ENCODE peak calls at places on chromosomes 2 and 18, in ten cellular contexts. R, B, V, W, Z, K, H, I, J and Y are unnamed samples.

GRCh38 chr2:98730851-98731708 is at the start of gene MGAT4A:
- DNase-seq in R (peak; percentile 76), B (no peak), V (peak; percentile 82), W (peak; percentile 50), Z (peak; percentile 89), K (peak; percentile 85), H (peak; percentile 14), I (peak; percentile 2), J (peak; percentile 89), Y (no peak)

GRCh38 chr2:120134263-120134662 is 88.9 kb downstream of the TMEM185B start:
- DNase-seq in R (no peak), B (peak; percentile 94), V (no peak), W (no peak), Z (no peak), K (no peak), H (no peak), I (peak; percentile 50), J (no peak), Y (peak; percentile 71)

GRCh38 chr2:109215866-109216265 is 86.9 kb downstream of the SH3RF3 start:
- DNase-seq in R (no peak), B (no peak), V (no peak), W (no peak), Z (no peak), K (no peak), H (no peak), I (no peak), J (no peak), Y (no peak)

GRCh38 chr2:234189786-234190185 is 139.3 kb downstream of the SPP2 start:
- DNase-seq in R (no peak), B (no peak), V (no peak), W (no peak), Z (no peak), K (no peak), H (no peak), I (no peak), J (no peak), Y (no peak)

GRCh38 chr2:69773201-69773600 is 31.3 kb downstream of the ANXA4 start:
- DNase-seq in R (no peak), B (no peak), V (no peak), W (no peak), Z (no peak), K (peak; percentile 15), H (no peak), I (no peak), J (no peak), Y (no peak)

GRCh38 chr2:202007015-202008011 is 26.3 kb upstream of the FZD7 start:
- DNase-seq in R (no peak), B (no peak), V (no peak), W (no peak), Z (no peak), K (no peak), H (no peak), I (no peak), J (no peak), Y (no peak)

GRCh38 chr18:36544036-36544725 is 246.7 kb downstream of the FHOD3 start:
- DNase-seq in R (no peak), B (no peak), V (no peak), W (no peak), Z (no peak), K (no peak), H (peak; percentile 67), I (no peak), J (no peak), Y (no peak)

GRCh38 chr2:209395232-209395631 is 28.6 kb upstream of the MAP2 start:
- DNase-seq in R (no peak), B (no peak), V (no peak), W (no peak), Z (no peak), K (no peak), H (no peak), I (no peak), J (no peak), Y (no peak)

GRCh38 chr2:172086349-172087190 is 1.3 kb downstream of the DLX1 start:
- DNase-seq in R (peak; percentile 52), B (no peak), V (no peak), W (no peak), Z (no peak), K (peak; percentile 75), H (peak; percentile 79), I (no peak), J (no peak), Y (no peak)